ENCODE peak calls at places on chromosome 13, in eight cellular contexts. E is SK-N-SH; X is adrenal gland; O is CD4-positive, alpha-beta T cell; Q is H1; Z is neural progenitor cell; M is brain microvascular endothelial cell; G is AG04450. V is an unnamed sample.

GRCh38 chr13:40477623-40478608 is 188.5 kb downstream of the FOXO1 start:
- DNase-seq in G (no peak), Z (peak), Q (no peak), X (peak), O (no peak), E (no peak), M (peak), V (no peak)

GRCh38 chr13:87444135-87444534 is 227.0 kb upstream of the SLITRK5 start:
- DNase-seq in G (no peak), M (no peak), E (no peak), Q (no peak), Z (no peak), X (no peak), O (no peak), V (no peak)

GRCh38 chr13:37495046-37495445 is 103.5 kb downstream of the POSTN start:
- DNase-seq in G (no peak), M (peak), X (no peak), O (no peak), Q (no peak), Z (no peak), E (no peak), V (no peak)

GRCh38 chr13:64688893-64689677 is 2541.1 kb downstream of the PCDH9 start:
- DNase-seq in X (no peak), M (peak), G (peak), E (no peak), Q (no peak), O (no peak), Z (no peak), V (peak)

GRCh38 chr13:79647518-79647917 is 166.6 kb downstream of the NDFIP2 start:
- DNase-seq in Z (no peak), E (peak), Q (no peak), M (no peak), O (no peak), G (no peak), X (no peak), V (peak)

GRCh38 chr13:94546071-94546839 is 49.7 kb downstream of the TGDS start:
- DNase-seq in G (no peak), Z (peak), M (no peak), O (no peak), X (no peak), Q (peak), E (no peak), V (no peak)

GRCh38 chr13:104253063-104253680 is 1187.0 kb upstream of the SLC10A2 start:
- DNase-seq in E (no peak), Q (no peak), X (no peak), M (peak), Z (no peak), O (no peak), G (no peak), V (no peak)

GRCh38 chr13:77300176-77301141 is 26.4 kb downstream of the MYCBP2 start:
- DNase-seq in X (no peak), O (no peak), M (peak), E (no peak), Z (no peak), G (peak), Q (no peak), V (peak)

GRCh38 chr13:81686877-81687276 is 1346.0 kb upstream of the SPRY2 start:
- DNase-seq in Z (no peak), X (peak), O (no peak), M (no peak), Q (no peak), G (no peak), E (peak), V (no peak)

GRCh38 chr13:50616101-50616500 is 227.4 kb downstream of the DLEU7 start:
- DNase-seq in Q (no peak), E (no peak), G (peak), M (peak), X (no peak), O (no peak), Z (no peak), V (no peak)

GRCh38 chr13:40814803-40815202 is 25.4 kb downstream of the SLC25A15 start:
- DNase-seq in E (no peak), M (no peak), O (no peak), Z (no peak), G (no peak), X (no peak), Q (no peak), V (no peak)

GRCh38 chr13:50592412-50593145 is 250.9 kb downstream of the DLEU7 start:
- DNase-seq in Q (no peak), Z (no peak), E (no peak), M (no peak), X (no peak), O (no peak), G (no peak), V (peak)

GRCh38 chr13:77429320-77430142 is 102.6 kb upstream of the MYCBP2 start:
- DNase-seq in G (no peak), Z (no peak), O (no peak), M (peak), Q (no peak), X (no peak), E (no peak), V (no peak)

GRCh38 chr13:41418027-41418426 is 39.3 kb upstream of the RGCC start:
- DNase-seq in E (no peak), X (no peak), G (peak), Z (no peak), O (no peak), Q (no peak), M (peak), V (no peak)

GRCh38 chr13:72886272-72887062 is 104.5 kb downstream of the PIBF1 start:
- DNase-seq in G (no peak), X (no peak), M (no peak), Z (no peak), O (no peak), Q (no peak), E (no peak), V (no peak)

GRCh38 chr13:25762795-25763377 is 288.9 kb downstream of the SHISA2 start:
- DNase-seq in Q (no peak), G (no peak), Z (no peak), E (no peak), M (no peak), O (no peak), X (no peak), V (no peak)

GRCh38 chr13:45206340-45206739 is 5.5 kb upstream of the KCTD4 start:
- DNase-seq in X (no peak), O (no peak), Q (no peak), E (no peak), M (peak), G (peak), Z (no peak), V (peak)

GRCh38 chr13:48817166-48817802 is 158.4 kb upstream of the FNDC3A start:
- DNase-seq in X (no peak), G (no peak), O (no peak), Z (no peak), Q (no peak), M (no peak), E (no peak), V (no peak)

GRCh38 chr13:106836186-106836802 is 268.4 kb upstream of the ARGLU1 start:
- DNase-seq in X (no peak), G (no peak), O (no peak), M (no peak), Z (no peak), Q (no peak), E (no peak), V (no peak)

GRCh38 chr13:43195551-43195950 is 172.2 kb downstream of the DNAJC15 start:
- DNase-seq in E (no peak), X (no peak), O (no peak), Z (no peak), Q (no peak), G (no peak), M (no peak), V (no peak)

GRCh38 chr13:72164811-72165210 is 297.8 kb upstream of the DACH1 start:
- DNase-seq in O (no peak), E (no peak), X (no peak), Z (no peak), Q (no peak), G (no peak), M (no peak), V (no peak)

GRCh38 chr13:110108348-110109139 is 198.4 kb downstream of the COL4A1 start:
- DNase-seq in E (peak), Q (peak), G (peak), Z (peak), X (peak), O (no peak), M (peak), V (peak)

GRCh38 chr13:110107568-110108347 is 199.2 kb downstream of the COL4A1 start:
- DNase-seq in O (no peak), M (no peak), X (no peak), E (peak), Q (no peak), Z (peak), G (no peak), V (no peak)

GRCh38 chr13:110109140-110109783 is 197.7 kb downstream of the COL4A1 start:
- DNase-seq in E (no peak), O (no peak), G (no peak), X (no peak), Z (no peak), M (no peak), Q (no peak), V (no peak)

GRCh38 chr13:110105136-110105535 is 201.8 kb downstream of the COL4A1 start:
- DNase-seq in E (no peak), O (no peak), M (no peak), X (peak), Z (no peak), G (no peak), Q (no peak), V (no peak)

GRCh38 chr13:110106726-110107125 is 200.2 kb downstream of the COL4A1 start:
- DNase-seq in M (no peak), O (no peak), Q (no peak), E (no peak), Z (no peak), X (peak), G (no peak), V (no peak)
- H3K27ac ChIP-seq in M (no peak), O (no peak), Q (no peak), E (no peak), Z (no peak), X (peak), G (no peak), V (peak)

GRCh38 chr13:23563085-23563484 is 7.1 kb upstream of the TNFRSF19 start:
- DNase-seq in E (no peak), Z (no peak), M (no peak), Q (no peak), G (no peak), O (no peak), X (no peak), V (no peak)

GRCh38 chr13:23572836-23573235 is 2.6 kb downstream of the TNFRSF19 start:
- DNase-seq in Z (no peak), E (no peak), Q (no peak), X (no peak), M (no peak), O (no peak), G (no peak), V (no peak)

GRCh38 chr13:23570931-23571330 is 719 bp downstream of the TNFRSF19 start:
- DNase-seq in G (no peak), M (no peak), X (no peak), Z (no peak), O (no peak), E (no peak), Q (no peak), V (no peak)

GRCh38 chr13:23570099-23570926 is at the start of gene TNFRSF19:
- DNase-seq in G (peak), M (peak), O (no peak), E (peak), Q (no peak), Z (peak), X (peak), V (no peak)

GRCh38 chr13:23567792-23568480 is 2.3 kb upstream of the TNFRSF19 start:
- DNase-seq in M (peak), G (no peak), O (no peak), X (no peak), Q (no peak), Z (peak), E (no peak), V (no peak)
- TF ChIP-seq CTCF in M (peak), G (no peak), O (no peak), X (no peak), Q (peak), Z (no peak), E (peak), V (no peak)

GRCh38 chr13:113625965-113626661 is 31.9 kb downstream of the ATP4B start:
- DNase-seq in M (no peak), G (no peak), X (no peak), Q (no peak), O (no peak), Z (no peak), E (no peak), V (no peak)

GRCh38 chr13:113624235-113624587 is 33.8 kb downstream of the ATP4B start:
- DNase-seq in Q (no peak), O (no peak), G (no peak), Z (no peak), M (no peak), X (no peak), E (no peak), V (no peak)

GRCh38 chr13:113629814-113630213 is 28.2 kb downstream of the ATP4B start:
- DNase-seq in M (no peak), X (no peak), Z (no peak), Q (no peak), O (no peak), G (no peak), E (no peak), V (no peak)

GRCh38 chr13:113628291-113629270 is 29.4 kb downstream of the ATP4B start:
- DNase-seq in O (no peak), X (no peak), G (no peak), M (no peak), Z (no peak), E (no peak), Q (no peak), V (no peak)

DNA sequence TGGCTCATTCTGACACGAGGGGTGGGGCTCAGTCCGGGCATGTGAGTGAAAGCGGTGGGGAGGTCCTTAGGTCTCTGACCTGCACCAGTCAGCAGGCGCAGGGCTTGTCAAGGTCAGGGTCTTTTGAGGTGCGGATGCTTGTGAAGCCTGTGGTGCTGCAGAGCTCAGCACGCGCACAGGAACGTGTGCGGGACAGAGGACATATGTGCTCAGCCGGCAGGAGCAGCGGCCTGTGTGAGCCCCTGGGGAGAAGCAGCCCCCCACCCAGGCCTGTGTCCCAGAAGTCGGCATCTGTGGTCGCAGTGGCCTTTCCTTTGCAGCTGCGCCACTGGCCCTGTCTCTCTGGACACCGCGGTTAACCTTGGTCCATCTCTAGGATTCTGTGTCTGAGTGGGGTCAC is 30.9 kb downstream of the ATP4B start:
- DNase-seq in Q (no peak), X (no peak), Z (no peak), O (no peak), E (no peak), G (no peak), M (no peak), V (no peak)
- H3K27ac ChIP-seq in Q (no peak), X (no peak), Z (no peak), O (no peak), E (no peak), G (no peak), M (no peak), V (no peak)

GRCh38 chr13:95698047-95698749 is 21.3 kb downstream of the DNAJC3 start:
- DNase-seq in Q (no peak), O (no peak), Z (no peak), E (no peak), M (no peak), G (no peak), X (no peak), V (no peak)
- TF ChIP-seq CTCF in Q (peak), O (no peak), Z (peak), E (peak), M (peak), G (peak), X (no peak), V (no peak)

GRCh38 chr13:30052127-30052526 is 201.7 kb upstream of the UBL3 start:
- DNase-seq in E (no peak), M (no peak), Q (peak), G (no peak), O (no peak), X (no peak), Z (peak), V (no peak)
- H3K27ac ChIP-seq in E (no peak), M (no peak), Q (no peak), G (no peak), O (no peak), X (no peak), Z (no peak), V (no peak)

GRCh38 chr13:75679459-75679858 is 43.3 kb downstream of the LMO7 start:
- DNase-seq in O (no peak), M (no peak), E (no peak), Q (no peak), G (no peak), X (no peak), Z (no peak), V (no peak)

GRCh38 chr13:75691183-75691582 is 55.1 kb downstream of the LMO7 start:
- DNase-seq in E (no peak), M (no peak), X (no peak), O (no peak), G (no peak), Q (no peak), Z (no peak), V (no peak)

GRCh38 chr13:75687145-75687763 is 51.1 kb downstream of the LMO7 start:
- DNase-seq in E (peak), G (no peak), M (peak), X (no peak), Z (peak), Q (no peak), O (no peak), V (no peak)

GRCh38 chr13:75689686-75690085 is 53.6 kb downstream of the LMO7 start:
- DNase-seq in Q (no peak), O (no peak), Z (no peak), M (no peak), X (no peak), G (no peak), E (no peak), V (no peak)

DNA sequence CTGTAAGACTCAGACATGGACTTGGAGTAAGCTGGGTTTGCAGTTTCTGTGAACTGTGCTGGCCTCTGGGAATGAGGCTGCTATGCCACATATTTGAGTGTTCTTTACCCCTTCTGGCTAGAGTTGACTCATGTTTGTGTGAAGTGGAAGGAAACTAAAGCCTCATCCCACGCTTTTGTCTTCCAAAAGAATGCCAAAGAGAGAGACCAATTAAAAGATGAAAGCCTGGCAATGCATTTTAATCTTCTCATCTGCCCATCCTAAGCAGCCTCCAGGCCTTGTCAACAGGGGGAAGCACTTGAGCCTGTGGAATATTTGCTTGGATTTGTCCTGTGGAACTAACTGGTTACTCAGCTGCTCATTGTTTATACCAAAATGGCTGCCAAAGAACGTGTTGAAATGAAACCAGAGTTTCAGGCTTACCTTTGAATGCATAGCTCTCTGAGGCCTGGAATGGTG is 49.1 kb downstream of the LMO7 start:
- DNase-seq in E (no peak), Z (peak), X (no peak), M (peak), G (peak), Q (peak), O (no peak), V (no peak)
- TF ChIP-seq CTCF in E (peak), Z (peak), X (no peak), M (peak), G (peak), Q (peak), O (no peak), V (no peak)

DNA sequence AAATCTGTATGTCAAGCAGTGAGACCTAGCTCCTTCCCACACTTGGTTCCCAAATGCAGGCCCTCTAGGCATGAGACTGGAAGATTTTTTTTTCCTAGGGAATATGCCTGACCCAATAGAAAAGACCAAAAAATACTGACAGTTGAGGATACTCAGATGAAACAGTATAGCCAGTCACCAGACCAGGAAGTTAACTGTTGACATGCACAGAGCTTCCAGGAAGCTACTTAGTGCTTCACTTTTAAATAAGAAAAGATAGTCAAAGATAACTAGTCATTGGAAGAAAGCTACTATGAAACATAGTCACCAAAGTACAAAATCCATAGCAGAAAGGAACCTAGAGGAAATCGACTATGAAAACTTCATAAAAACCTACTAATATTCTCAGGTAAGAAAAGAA is 32.3 kb downstream of the BRCA2 start:
- DNase-seq in X (no peak), M (no peak), O (no peak), E (no peak), Q (no peak), G (no peak), Z (no peak), V (no peak)
- H3K27ac ChIP-seq in X (no peak), M (no peak), O (no peak), E (no peak), Q (no peak), G (no peak), Z (no peak), V (no peak)

V was measured in RWPE1.